ENCODE peak calls at places on chromosomes 2 and 18, in seven cellular contexts. N is CD8-positive, alpha-beta T cell; I is transverse colon; G is uterus; Q is heart left ventricle; L is endothelial cell of umbilical vein; S is lung. C is an unnamed sample.

GRCh38 chr2:217218269-217219140 is 358.6 kb upstream of the TNP1 start:
- DNase-seq in N (no peak), I (no peak), G (no peak), Q (no peak), L (no peak), S (no peak), C (peak)

GRCh38 chr2:210363261-210363660 is 48.3 kb upstream of the MYL1 start:
- DNase-seq in N (no peak), I (no peak), G (no peak), Q (no peak), L (no peak), S (no peak), C (peak)

GRCh38 chr2:207162319-207162718 is 3.4 kb downstream of the KLF7 start:
- DNase-seq in N (no peak), I (no peak), G (no peak), Q (no peak), L (peak), S (no peak), C (no peak)

GRCh38 chr18:60684843-60685513 is 312.4 kb upstream of the MC4R start:
- DNase-seq in N (no peak), I (no peak), G (no peak), Q (no peak), L (peak), S (no peak), C (no peak)

GRCh38 chr2:44751754-44752479 is 189.6 kb upstream of the SIX3 start:
- DNase-seq in N (no peak), I (no peak), G (no peak), Q (no peak), L (no peak), S (no peak), C (no peak)

GRCh38 chr18:49250819-49251388 is 209.5 kb downstream of the DYM start:
- DNase-seq in N (no peak), I (no peak), G (no peak), Q (no peak), L (peak), S (no peak), C (peak)

GRCh38 chr2:103445356-103445755 is 683.5 kb downstream of the TMEM182 start:
- DNase-seq in N (no peak), I (no peak), G (no peak), Q (no peak), L (no peak), S (no peak), C (no peak)

GRCh38 chr2:121790276-121790956 is 35.0 kb downstream of the TSN start:
- DNase-seq in N (no peak), I (no peak), G (no peak), Q (no peak), L (no peak), S (no peak), C (peak)

GRCh38 chr2:102735431-102736130 is 26.2 kb upstream of the TMEM182 start:
- DNase-seq in N (no peak), I (peak), G (no peak), Q (no peak), L (peak), S (no peak), C (no peak)

GRCh38 chr2:138324068-138324771 is 177.3 kb upstream of the SPOPL start:
- DNase-seq in N (no peak), I (no peak), G (no peak), Q (no peak), L (no peak), S (no peak), C (no peak)

GRCh38 chr2:38376346-38376682 is 759 bp downstream of the ATL2 start:
- DNase-seq in N (no peak), I (peak), G (no peak), Q (no peak), L (no peak), S (peak), C (peak)

GRCh38 chr2:182713611-182714010 is 2.4 kb upstream of the DNAJC10 start:
- DNase-seq in N (no peak), I (no peak), G (no peak), Q (no peak), L (peak), S (no peak), C (no peak)

GRCh38 chr2:203904022-203904421 is 32.5 kb upstream of the ICOS start:
- DNase-seq in N (no peak), I (no peak), G (no peak), Q (no peak), L (no peak), S (no peak), C (no peak)

GRCh38 chr2:130834091-130834922 is 2.4 kb upstream of the ARHGEF4 start:
- DNase-seq in N (no peak), I (no peak), G (no peak), Q (no peak), L (no peak), S (no peak), C (peak)

GRCh38 chr2:70785137-70785911 is 5.1 kb downstream of the FIGLA start:
- DNase-seq in N (peak), I (no peak), G (no peak), Q (no peak), L (peak), S (no peak), C (peak)

GRCh38 chr2:23404426-23404825 is 19.4 kb downstream of the KLHL29 start:
- DNase-seq in N (no peak), I (peak), G (peak), Q (no peak), L (peak), S (peak), C (peak)

GRCh38 chr2:33380001-33380609 is 96.3 kb upstream of the RASGRP3 start:
- DNase-seq in N (no peak), I (no peak), G (no peak), Q (no peak), L (no peak), S (no peak), C (no peak)

GRCh38 chr2:169386621-169387235 is 24.4 kb upstream of the LRP2 start:
- DNase-seq in N (no peak), I (no peak), G (no peak), Q (no peak), L (no peak), S (no peak), C (no peak)

GRCh38 chr2:44656460-44656859 is 285.0 kb upstream of the SIX3 start:
- DNase-seq in N (no peak), I (no peak), G (no peak), Q (no peak), L (no peak), S (no peak), C (no peak)

GRCh38 chr2:11915650-11916049 is 169.2 kb downstream of the LPIN1 start:
- DNase-seq in N (no peak), I (no peak), G (no peak), Q (no peak), L (no peak), S (no peak), C (no peak)

GRCh38 chr2:79729532-79729931 is 216.7 kb downstream of the CTNNA2 start:
- DNase-seq in N (no peak), I (no peak), G (no peak), Q (no peak), L (no peak), S (no peak), C (no peak)

GRCh38 chr2:79272616-79273015 is 113.1 kb upstream of the REG3A start:
- DNase-seq in N (no peak), I (no peak), G (no peak), Q (no peak), L (no peak), S (no peak), C (no peak)

GRCh38 chr18:60987963-60988362 is 345.3 kb upstream of the CDH20 start:
- DNase-seq in N (no peak), I (no peak), G (no peak), Q (no peak), L (peak), S (no peak), C (peak)

GRCh38 chr2:65662654-65663432 is 230.4 kb upstream of the SPRED2 start:
- DNase-seq in N (no peak), I (peak), G (peak), Q (no peak), L (no peak), S (no peak), C (peak)

GRCh38 chr2:37148325-37148724 is 8.5 kb downstream of the EIF2AK2 start:
- DNase-seq in N (no peak), I (no peak), G (no peak), Q (no peak), L (no peak), S (no peak), C (no peak)

GRCh38 chr2:234514099-234514498 is 17.2 kb upstream of the ARL4C start:
- DNase-seq in N (no peak), I (no peak), G (no peak), Q (no peak), L (no peak), S (no peak), C (no peak)

GRCh38 chr2:62287895-62288589 is 92.1 kb downstream of the B3GNT2 start:
- DNase-seq in N (peak), I (peak), G (peak), Q (peak), L (no peak), S (peak), C (peak)

GRCh38 chr2:173866858-173867620 is 98.1 kb downstream of the SP3 start:
- DNase-seq in N (no peak), I (no peak), G (peak), Q (no peak), L (no peak), S (no peak), C (no peak)

GRCh38 chr2:24489942-24490673 is 946 bp upstream of the NCOA1 start:
- DNase-seq in N (no peak), I (peak), G (peak), Q (no peak), L (peak), S (peak), C (no peak)

GRCh38 chr2:134774074-134774742 is 55.4 kb upstream of the TMEM163 start:
- DNase-seq in N (no peak), I (no peak), G (no peak), Q (no peak), L (peak), S (no peak), C (peak)

GRCh38 chr2:38722271-38723115 is 28.7 kb downstream of the SRSF7 start:
- DNase-seq in N (no peak), I (no peak), G (peak), Q (no peak), L (no peak), S (no peak), C (no peak)

GRCh38 chr2:182226807-182227206 is 200.0 kb downstream of the PDE1A start:
- DNase-seq in N (no peak), I (no peak), G (no peak), Q (no peak), L (no peak), S (no peak), C (no peak)

GRCh38 chr2:186187854-186188253 is 298.2 kb upstream of the ZC3H15 start:
- DNase-seq in N (no peak), I (no peak), G (no peak), Q (no peak), L (no peak), S (no peak), C (no peak)

GRCh38 chr2:75180476-75180875 is 18.8 kb downstream of the TACR1 start:
- DNase-seq in N (no peak), I (no peak), G (no peak), Q (no peak), L (no peak), S (no peak), C (no peak)

GRCh38 chr2:121234144-121234543 is 50.9 kb downstream of the TFCP2L1 start:
- DNase-seq in N (no peak), I (no peak), G (no peak), Q (no peak), L (no peak), S (no peak), C (no peak)

GRCh38 chr2:200405599-200406298 is 99.3 kb downstream of the SPATS2L start:
- DNase-seq in N (no peak), I (peak), G (no peak), Q (no peak), L (peak), S (no peak), C (peak)

GRCh38 chr2:209426432-209426831 is 2.6 kb downstream of the MAP2 start:
- DNase-seq in N (no peak), I (no peak), G (no peak), Q (no peak), L (peak), S (peak), C (no peak)

GRCh38 chr2:176830362-176830761 is 382.2 kb upstream of the HNRNPA3 start:
- DNase-seq in N (peak), I (no peak), G (no peak), Q (no peak), L (no peak), S (no peak), C (no peak)

GRCh38 chr2:133894429-133894828 is 326.2 kb upstream of the NCKAP5 start:
- DNase-seq in N (no peak), I (no peak), G (no peak), Q (no peak), L (no peak), S (no peak), C (no peak)

GRCh38 chr2:144350151-144350802 is 169.6 kb downstream of the ZEB2 start:
- DNase-seq in N (no peak), I (no peak), G (no peak), Q (peak), L (peak), S (no peak), C (peak)

DNA sequence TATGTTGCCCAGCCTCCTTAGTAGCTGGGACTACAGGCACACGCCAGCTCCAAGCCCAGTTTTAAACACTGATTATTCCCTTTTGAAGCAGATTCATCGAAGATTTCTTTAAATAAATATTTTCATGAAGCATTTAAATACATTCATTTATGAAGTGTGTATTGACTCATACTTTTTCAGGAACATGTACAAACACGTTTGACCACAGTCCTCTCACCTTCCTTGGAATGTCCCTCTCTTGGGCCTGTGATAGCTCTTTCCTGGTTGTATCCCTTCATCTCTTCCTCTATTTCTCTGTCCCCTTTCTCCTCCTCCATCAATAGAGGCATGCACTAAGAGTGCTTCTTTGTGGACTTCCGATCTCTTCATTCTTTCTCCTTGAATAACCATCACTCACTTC is 2.5 kb downstream of the PSTPIP2 start:
- DNase-seq in N (no peak), I (no peak), G (no peak), Q (no peak), L (no peak), S (no peak), C (no peak)
- H3K27ac ChIP-seq in N (no peak), I (no peak), G (no peak), Q (no peak), L (no peak), S (no peak), C (no peak)

GRCh38 chr18:4453712-4454547 is 1.2 kb downstream of the DLGAP1 start:
- DNase-seq in N (no peak), I (no peak), G (no peak), Q (no peak), L (no peak), S (no peak), C (no peak)

GRCh38 chr18:4455113-4455811 is at the start of gene DLGAP1:
- DNase-seq in N (no peak), I (peak), G (no peak), Q (peak), L (no peak), S (peak), C (peak)

GRCh38 chr18:4444306-4444705 is 10.8 kb downstream of the DLGAP1 start:
- DNase-seq in N (no peak), I (no peak), G (no peak), Q (no peak), L (no peak), S (no peak), C (no peak)

GRCh38 chr18:4454548-4455112 is 477 bp downstream of the DLGAP1 start:
- DNase-seq in N (no peak), I (no peak), G (no peak), Q (no peak), L (no peak), S (no peak), C (no peak)

DNA sequence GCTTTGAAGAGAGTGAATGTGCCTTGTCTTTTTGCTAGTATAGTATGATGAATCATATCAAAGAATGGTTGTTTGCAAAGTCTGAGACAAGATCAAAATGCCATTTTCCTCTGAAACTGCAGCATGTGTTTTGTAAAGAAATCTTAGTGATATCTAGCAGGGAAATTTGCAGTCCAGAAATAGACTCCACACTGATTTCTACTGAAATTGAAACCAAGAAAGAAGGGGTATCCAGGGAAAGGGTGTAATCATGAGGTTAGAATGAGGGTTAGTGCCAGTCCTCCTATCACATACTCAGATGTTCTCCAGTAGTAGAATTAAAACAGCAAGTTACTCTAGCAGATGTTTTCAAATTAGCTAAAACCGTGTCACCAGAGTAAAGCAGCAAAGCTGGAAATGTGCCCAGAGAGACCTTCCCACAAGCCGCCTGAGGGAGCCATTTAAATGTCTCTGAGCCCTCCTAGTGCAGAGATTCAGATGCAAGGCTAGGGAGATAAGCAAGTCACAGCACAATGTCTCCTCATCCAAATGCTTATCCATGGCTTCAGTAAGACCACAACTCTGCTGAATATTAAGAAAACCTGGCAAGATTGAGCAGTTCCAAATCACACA is 4.9 kb downstream of the DLGAP1 start:
- DNase-seq in N (no peak), I (no peak), G (no peak), Q (no peak), L (no peak), S (no peak), C (no peak)
- TF ChIP-seq CTCF in N (no peak), I (no peak), G (no peak), Q (no peak), L (no peak), S (no peak), C (no peak)

GRCh38 chr18:13611616-13612110 is 114.7 kb downstream of the FAM210A start:
- DNase-seq in N (no peak), I (no peak), G (no peak), Q (peak), L (peak), S (no peak), C (peak)

GRCh38 chr18:13613099-13613498 is 113.3 kb downstream of the FAM210A start:
- DNase-seq in N (peak), I (no peak), G (no peak), Q (no peak), L (no peak), S (no peak), C (no peak)

GRCh38 chr18:13610517-13610916 is 115.8 kb downstream of the FAM210A start:
- DNase-seq in N (no peak), I (no peak), G (no peak), Q (no peak), L (peak), S (no peak), C (no peak)

GRCh38 chr18:13612111-13612997 is 114.0 kb downstream of the FAM210A start:
- DNase-seq in N (peak), I (peak), G (no peak), Q (no peak), L (no peak), S (no peak), C (no peak)

GRCh38 chr18:13611058-13611615 is 115.2 kb downstream of the FAM210A start:
- DNase-seq in N (peak), I (peak), G (no peak), Q (peak), L (peak), S (no peak), C (peak)
- H3K4me3 ChIP-seq in N (peak), I (peak), G (peak), Q (peak), L (no peak), S (no peak), C (peak)

DNA sequence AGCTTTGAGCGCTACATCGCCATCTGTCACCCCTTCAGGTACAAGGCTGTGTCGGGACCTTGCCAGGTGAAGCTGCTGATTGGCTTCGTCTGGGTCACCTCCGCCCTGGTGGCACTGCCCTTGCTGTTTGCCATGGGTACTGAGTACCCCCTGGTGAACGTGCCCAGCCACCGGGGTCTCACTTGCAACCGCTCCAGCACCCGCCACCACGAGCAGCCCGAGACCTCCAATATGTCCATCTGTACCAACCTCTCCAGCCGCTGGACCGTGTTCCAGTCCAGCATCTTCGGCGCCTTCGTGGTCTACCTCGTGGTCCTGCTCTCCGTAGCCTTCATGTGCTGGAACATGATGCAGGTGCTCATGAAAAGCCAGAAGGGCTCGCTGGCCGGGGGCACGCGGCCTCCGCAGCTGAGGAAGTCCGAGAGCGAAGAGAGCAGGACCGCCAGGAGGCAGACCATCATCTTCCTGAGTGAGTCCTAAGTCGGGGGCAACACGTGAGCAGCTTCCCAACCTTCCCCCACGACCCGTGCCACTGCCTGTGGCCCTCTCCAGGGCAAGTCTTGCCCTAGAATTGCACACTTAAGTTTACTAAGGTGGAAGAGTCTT is 928 bp downstream of the GPR39 start:
- DNase-seq in N (no peak), I (peak), G (no peak), Q (no peak), L (no peak), S (no peak), C (no peak)
- H3K27ac ChIP-seq in N (no peak), I (peak), G (no peak), Q (no peak), L (no peak), S (no peak), C (no peak)

DNA sequence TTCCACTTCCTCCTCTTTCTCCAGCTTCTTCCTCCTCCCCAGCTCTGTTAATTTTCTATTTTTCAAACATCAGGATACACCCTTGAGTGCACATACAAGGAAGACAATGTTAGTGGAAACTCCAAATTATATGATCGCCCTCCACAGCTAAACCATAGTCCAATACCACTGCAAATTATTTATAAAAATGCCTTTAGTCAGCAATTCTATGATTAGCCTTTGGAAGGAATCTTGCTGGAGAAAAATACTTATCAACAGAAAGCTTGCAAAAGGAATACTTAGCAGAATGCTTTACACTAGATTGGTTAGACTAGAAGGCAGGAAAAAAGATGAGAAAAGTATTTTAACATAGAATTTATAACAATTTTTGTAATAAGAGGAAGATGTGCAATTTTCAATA is 178.9 kb downstream of the FAM124B start:
- DNase-seq in N (no peak), I (no peak), G (no peak), Q (no peak), L (no peak), S (no peak), C (no peak)
- TF ChIP-seq CTCF in N (no peak), I (no peak), G (no peak), Q (no peak), L (no peak), S (no peak), C (no peak)